ENCODE peak calls at places on chromosomes 5 and 9, in nine cellular contexts. Q is PC-9; H is neural progenitor cell; N is fibroblast of lung; B is breast epithelium; Y is cardiac muscle cell; S is HCT116; M is effector memory CD4-positive, alpha-beta T cell; O is tibial nerve. Z is an unnamed sample.

GRCh38 chr5:172941067-172941516 is 18.1 kb upstream of the RPL26L1 start:
- DNase-seq in Q (no peak), H (no peak), N (no peak), B (no peak), Y (peak; percentile 31), S (no peak), M (no peak), O (no peak), Z (no peak)

GRCh38 chr9:120923620-120924328 is 2.8 kb downstream of the TRAF1 start:
- DNase-seq in Q (no peak), H (no peak), N (no peak), B (no peak), Y (no peak), S (no peak), M (no peak), O (no peak), Z (no peak)

GRCh38 chr5:181160-181559 is 10.1 kb upstream of the LRRC14B start:
- DNase-seq in Q (no peak), H (no peak), N (no peak), B (no peak), Y (no peak), S (no peak), M (no peak), O (no peak), Z (peak; percentile 3)

GRCh38 chr9:68585034-68585761 is 44.5 kb upstream of the TMEM252 start:
- DNase-seq in Q (no peak), H (no peak), N (no peak), B (no peak), Y (no peak), S (no peak), M (no peak), O (no peak), Z (no peak)

GRCh38 chr9:75649060-75649459 is 241.4 kb upstream of the PCSK5 start:
- DNase-seq in Q (no peak), H (no peak), N (no peak), B (no peak), Y (no peak), S (no peak), M (no peak), O (no peak), Z (no peak)

GRCh38 chr5:140362875-140363630 is 3.1 kb downstream of the SLC4A9 start:
- DNase-seq in Q (peak; percentile 54), H (peak; percentile 88), N (peak; percentile 50), B (peak; percentile 82), Y (peak; percentile 76), S (peak; percentile 65), M (peak; percentile 73), O (peak; percentile 42), Z (peak; percentile 77)

GRCh38 chr9:19650292-19650691 is 138.5 kb downstream of the SLC24A2 start:
- DNase-seq in Q (no peak), H (no peak), N (no peak), B (no peak), Y (no peak), S (no peak), M (no peak), O (no peak), Z (no peak)

GRCh38 chr9:73143606-73144328 is 7.9 kb upstream of the ANXA1 start:
- DNase-seq in Q (peak; percentile 91), H (no peak), N (peak; percentile 91), B (no peak), Y (peak; percentile 91), S (peak; percentile 68), M (no peak), O (no peak), Z (no peak)

GRCh38 chr9:91809581-91810285 is 140.3 kb downstream of the ROR2 start:
- DNase-seq in Q (no peak), H (no peak), N (peak; percentile 57), B (no peak), Y (peak; percentile 58), S (no peak), M (no peak), O (no peak), Z (no peak)

GRCh38 chr5:142149363-142149762 is 40.8 kb downstream of the NDFIP1 start:
- DNase-seq in Q (no peak), H (no peak), N (no peak), B (no peak), Y (no peak), S (no peak), M (no peak), O (no peak), Z (no peak)

GRCh38 chr5:3325811-3326568 is 269.6 kb upstream of the IRX1 start:
- DNase-seq in Q (no peak), H (no peak), N (no peak), B (no peak), Y (no peak), S (no peak), M (no peak), O (no peak), Z (no peak)

GRCh38 chr9:131618071-131618479 is 72.8 kb downstream of the PRRT1B start:
- DNase-seq in Q (no peak), H (no peak), N (no peak), B (no peak), Y (peak; percentile 41), S (no peak), M (no peak), O (peak; percentile 25), Z (peak; percentile 60)

GRCh38 chr5:127804886-127805426 is 101.8 kb downstream of the CCDC192 start:
- DNase-seq in Q (no peak), H (no peak), N (no peak), B (no peak), Y (no peak), S (no peak), M (no peak), O (no peak), Z (no peak)

GRCh38 chr5:33850100-33850594 is 41.6 kb downstream of the ADAMTS12 start:
- DNase-seq in Q (peak; percentile 97), H (peak; percentile 52), N (peak; percentile 68), B (no peak), Y (peak; percentile 55), S (no peak), M (no peak), O (no peak), Z (no peak)

GRCh38 chr5:159878988-159879471 is 37.3 kb upstream of the ADRA1B start:
- DNase-seq in Q (peak; percentile 59), H (peak; percentile 95), N (peak; percentile 80), B (no peak), Y (peak; percentile 81), S (no peak), M (no peak), O (peak; percentile 20), Z (peak; percentile 77)

DNA sequence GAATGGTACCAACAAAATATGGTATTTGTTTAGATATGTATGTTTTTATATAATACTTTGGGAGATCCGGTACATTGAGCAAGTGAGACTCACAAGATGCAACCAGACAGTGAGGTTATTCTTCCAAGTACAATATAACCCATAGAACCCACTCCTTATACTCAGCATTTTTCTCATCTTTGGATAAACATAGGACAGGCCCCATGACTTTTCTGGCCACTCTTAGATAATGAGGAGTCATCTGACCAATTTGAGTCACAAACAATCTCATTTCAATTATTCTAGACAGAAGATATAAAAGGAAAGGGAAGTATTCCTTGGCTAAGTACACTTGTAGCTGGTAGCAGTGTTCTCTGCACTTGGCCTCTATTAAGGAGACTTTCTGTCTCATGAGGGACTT is 150.2 kb downstream of the SGCD start:
- DNase-seq in Q (no peak), H (no peak), N (peak; percentile 57), B (no peak), Y (no peak), S (no peak), M (no peak), O (no peak), Z (no peak)
- H3K4me3 ChIP-seq in Q (no peak overlapping the region), H (no peak overlapping the region), N (no peak overlapping the region), B (no peak overlapping the region), Y (no peak overlapping the region), S (no peak overlapping the region), M (no peak overlapping the region), O (no peak overlapping the region), Z (no peak overlapping the region)

DNA sequence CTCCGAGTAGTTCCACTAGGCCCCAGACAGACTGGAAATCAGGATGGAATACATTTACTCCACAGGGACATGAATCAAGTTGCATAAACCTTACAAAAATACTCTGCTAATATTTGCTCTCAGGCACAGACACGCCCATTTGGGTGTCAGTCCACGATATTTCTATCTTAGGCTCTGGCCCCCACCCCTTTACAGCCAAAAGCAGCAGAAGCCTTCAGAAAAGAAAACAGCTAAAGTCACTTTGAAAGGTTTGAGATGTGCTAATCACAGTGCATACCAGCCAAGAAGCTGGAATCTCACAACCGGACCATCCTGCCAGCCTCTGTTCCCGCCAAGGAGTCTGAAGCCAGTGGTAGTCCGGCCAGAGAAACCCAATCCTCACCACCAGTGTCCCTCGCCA is 22.6 kb downstream of the PTPN3 start:
- DNase-seq in Q (no peak), H (no peak), N (no peak), B (no peak), Y (no peak), S (no peak), M (no peak), O (no peak), Z (peak; percentile 41)
- H3K4me1 ChIP-seq in Q (peaks cover 92% of the 10 kb centered on the region), H (peaks cover 19% of the 10 kb centered on the region), N (no peaks in the 10 kb centered on the region), B (no peaks in the 10 kb centered on the region), Y (peaks cover 18% of the 10 kb centered on the region), S (peaks cover 32% of the 10 kb centered on the region), M (no peaks in the 10 kb centered on the region), O (no peaks in the 10 kb centered on the region), Z (peaks cover 73% of the 10 kb centered on the region)

GRCh38 chr9:136189394-136190236 is 15.3 kb downstream of the LHX3 start:
- DNase-seq in Q (no peak), H (peak; percentile 57), N (no peak), B (no peak), Y (no peak), S (no peak), M (no peak), O (no peak), Z (no peak)
- H3K27me3 ChIP-seq in Q (peaks cover 31% of the 10 kb centered on the region), H (peaks cover 54% of the 10 kb centered on the region), N (peaks cover 31% of the 10 kb centered on the region), B (peaks cover 94% of the 10 kb centered on the region), Y (peaks cover 57% of the 10 kb centered on the region), S (no peaks in the 10 kb centered on the region), M (peaks cover 38% of the 10 kb centered on the region), O (peaks cover 86% of the 10 kb centered on the region), Z (no peaks in the 10 kb centered on the region)

GRCh38 chr9:129026442-129027223 is 1.5 kb downstream of the SH3GLB2 start:
- DNase-seq in Q (peak; percentile 84), H (peak; percentile 82), N (peak; percentile 34), B (peak; percentile 67), Y (no peak), S (no peak), M (no peak), O (no peak), Z (no peak)

GRCh38 chr9:129023036-129023907 is 4.9 kb downstream of the SH3GLB2 start:
- DNase-seq in Q (peak; percentile 85), H (peak; percentile 36), N (peak; percentile 88), B (no peak), Y (peak; percentile 75), S (no peak), M (no peak), O (no peak), Z (peak; percentile 89)

GRCh38 chr9:129023908-129024233 is 4.3 kb downstream of the SH3GLB2 start:
- DNase-seq in Q (no peak), H (no peak), N (no peak), B (no peak), Y (no peak), S (no peak), M (no peak), O (no peak), Z (no peak)

GRCh38 chr9:129021091-129021490 is 7.0 kb downstream of the SH3GLB2 start:
- DNase-seq in Q (no peak), H (no peak), N (no peak), B (no peak), Y (no peak), S (no peak), M (no peak), O (no peak), Z (no peak)

DNA sequence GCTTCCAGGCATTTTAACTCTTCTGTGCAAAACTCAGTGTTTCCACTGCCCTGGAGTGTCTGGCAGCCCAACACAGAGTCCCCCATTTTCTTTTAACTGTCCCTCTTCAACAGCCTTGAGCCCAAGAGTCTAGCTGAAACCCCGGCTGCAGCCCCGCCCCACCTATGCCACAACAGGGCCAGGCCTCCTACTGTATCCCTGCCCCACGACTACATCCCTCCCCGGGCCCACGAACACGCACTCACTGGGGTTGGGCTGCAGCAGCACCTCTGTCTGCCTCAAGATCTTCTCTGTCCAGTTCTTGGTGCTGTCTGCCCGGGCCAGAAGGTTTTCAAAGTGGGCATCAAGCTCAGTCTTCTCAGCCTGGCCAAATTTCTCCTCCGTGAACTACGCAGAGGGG is 6.1 kb downstream of the SH3GLB2 start:
- DNase-seq in Q (no peak), H (no peak), N (no peak), B (no peak), Y (no peak), S (no peak), M (no peak), O (no peak), Z (no peak)
- H3K4me3 ChIP-seq in Q (no peak overlapping the region), H (no peak overlapping the region), N (no peak overlapping the region), B (no peak overlapping the region), Y (no peak overlapping the region), S (no peak overlapping the region), M (no peak overlapping the region), O (no peak overlapping the region), Z (no peak overlapping the region)